ENCODE peak calls at places on chromosomes 13 and 19, in seven cellular contexts. Q is A172, L is NCI-H2029 treated with DMSO at 0.1 percent for 48 hours, Y is Calu3, F is NCI-H1694, A is GM04503, M is EH. H is an unnamed sample.

GRCh38 chr19:33158365-33158764 is 26.5 kb downstream of the WDR88 start:
- DNase-seq in Q (no peak), L (no peak), Y (no peak), F (no peak), A (no peak), M (no peak), H (no peak)

GRCh38 chr13:105972811-105973590 is 562.5 kb downstream of the EFNB2 start:
- DNase-seq in Q (no peak), L (no peak), Y (no peak), F (no peak), A (no peak), M (peak), H (no peak)

GRCh38 chr13:26377038-26377437 is 123.1 kb downstream of the CDK8 start:
- DNase-seq in Q (no peak), L (no peak), Y (peak), F (peak), A (no peak), M (peak), H (peak)

GRCh38 chr19:44304659-44305193 is at the start of gene ZNF235:
- DNase-seq in Q (peak), L (peak), Y (peak), F (peak), A (peak), M (peak), H (peak)

GRCh38 chr13:113605866-113606438 is 21.4 kb downstream of the TFDP1 start:
- DNase-seq in Q (no peak), L (no peak), Y (no peak), F (no peak), A (no peak), M (no peak), H (no peak)

GRCh38 chr19:42363614-42364346 is 26.3 kb downstream of the CNFN start:
- DNase-seq in Q (no peak), L (no peak), Y (no peak), F (no peak), A (no peak), M (no peak), H (no peak)

GRCh38 chr19:33375760-33376159 is 2.3 kb downstream of the CEBPG start:
- DNase-seq in Q (peak), L (no peak), Y (no peak), F (no peak), A (no peak), M (peak), H (no peak)

GRCh38 chr13:113998781-113999617 is 25.1 kb upstream of the C13orf46 start:
- DNase-seq in Q (no peak), L (no peak), Y (no peak), F (no peak), A (no peak), M (no peak), H (peak)

GRCh38 chr13:52162279-52163101 is 3.1 kb upstream of the NEK3 start:
- DNase-seq in Q (peak), L (no peak), Y (no peak), F (no peak), A (no peak), M (peak), H (no peak)

GRCh38 chr19:40147693-40148347 is 43.4 kb upstream of the MAP3K10 start:
- DNase-seq in Q (peak), L (no peak), Y (peak), F (no peak), A (peak), M (peak), H (no peak)

GRCh38 chr13:114128624-114129522 is 3.5 kb downstream of the RASA3 start:
- DNase-seq in Q (peak), L (no peak), Y (no peak), F (no peak), A (peak), M (peak), H (no peak)

GRCh38 chr19:5306531-5306930 is 34.1 kb downstream of the PTPRS start:
- DNase-seq in Q (no peak), L (no peak), Y (no peak), F (no peak), A (no peak), M (no peak), H (no peak)

GRCh38 chr19:17213334-17213733 is 1.8 kb upstream of the USE1 start:
- DNase-seq in Q (no peak), L (no peak), Y (no peak), F (no peak), A (no peak), M (no peak), H (no peak)

GRCh38 chr13:44044544-44045178 is 165.0 kb downstream of the LACC1 start:
- DNase-seq in Q (peak), L (no peak), Y (no peak), F (no peak), A (no peak), M (peak), H (no peak)

GRCh38 chr19:58154287-58154678 is 3.7 kb upstream of the ZNF329 start:
- DNase-seq in Q (no peak), L (no peak), Y (peak), F (no peak), A (peak), M (peak), H (peak)

GRCh38 chr19:33948651-33949335 is 152.1 kb downstream of the KCTD15 start:
- DNase-seq in Q (no peak), L (no peak), Y (no peak), F (no peak), A (no peak), M (no peak), H (no peak)

GRCh38 chr13:40777166-40777956 is 6.4 kb upstream of the MRPS31 start:
- DNase-seq in Q (peak), L (peak), Y (peak), F (peak), A (no peak), M (peak), H (no peak)

GRCh38 chr19:900302-901111 is 7.2 kb downstream of the RNU6-9 start:
- DNase-seq in Q (peak), L (no peak), Y (no peak), F (no peak), A (no peak), M (no peak), H (no peak)

GRCh38 chr13:33349996-33350826 is 64.7 kb upstream of the STARD13 start:
- DNase-seq in Q (peak), L (no peak), Y (peak), F (no peak), A (no peak), M (peak), H (peak)

GRCh38 chr13:113914333-113915011 is 50.6 kb upstream of the GAS6 start:
- DNase-seq in Q (no peak), L (no peak), Y (no peak), F (no peak), A (no peak), M (no peak), H (no peak)

GRCh38 chr13:100330662-100331061 is 241.8 kb downstream of the PCCA start:
- DNase-seq in Q (no peak), L (no peak), Y (no peak), F (no peak), A (no peak), M (peak), H (no peak)

GRCh38 chr13:50127017-50127725 is 111.9 kb downstream of the KCNRG start:
- DNase-seq in Q (no peak), L (no peak), Y (no peak), F (no peak), A (no peak), M (no peak), H (peak)

GRCh38 chr13:89455741-89456140 is 1784.6 kb downstream of the SLITRK5 start:
- DNase-seq in Q (no peak), L (no peak), Y (no peak), F (no peak), A (no peak), M (no peak), H (no peak)

GRCh38 chr19:30622276-30622675 is 250.1 kb downstream of the ZNF536 start:
- DNase-seq in Q (no peak), L (no peak), Y (no peak), F (no peak), A (no peak), M (no peak), H (no peak)

GRCh38 chr13:19772306-19772705 is 10.4 kb downstream of the PSPC1 start:
- DNase-seq in Q (no peak), L (no peak), Y (no peak), F (no peak), A (peak), M (peak), H (no peak)

GRCh38 chr13:74287672-74288169 is 153.5 kb upstream of the KLF12 start:
- DNase-seq in Q (peak), L (peak), Y (peak), F (peak), A (no peak), M (peak), H (peak)

GRCh38 chr19:4717191-4717965 is 6.3 kb downstream of the DPP9 start:
- DNase-seq in Q (peak), L (no peak), Y (no peak), F (no peak), A (no peak), M (peak), H (no peak)

GRCh38 chr13:32453981-32454380 is 26.1 kb upstream of the N4BP2L1 start:
- DNase-seq in Q (no peak), L (no peak), Y (no peak), F (no peak), A (no peak), M (peak), H (no peak)

GRCh38 chr13:67106502-67107057 is 123.6 kb downstream of the PCDH9 start:
- DNase-seq in Q (no peak), L (no peak), Y (no peak), F (no peak), A (no peak), M (no peak), H (no peak)

GRCh38 chr13:113862766-113863510 is 938 bp downstream of the GAS6 start:
- DNase-seq in Q (no peak), L (no peak), Y (no peak), F (no peak), A (no peak), M (peak), H (peak)

GRCh38 chr19:16293133-16294085 is 31.2 kb upstream of the KLF2 start:
- DNase-seq in Q (peak), L (no peak), Y (peak), F (no peak), A (peak), M (peak), H (no peak)

GRCh38 chr13:47036291-47037008 is 139.6 kb upstream of the HTR2A start:
- DNase-seq in Q (no peak), L (no peak), Y (peak), F (no peak), A (no peak), M (no peak), H (no peak)